ENCODE peak calls at places on chromosomes 5 and 9, in five cellular contexts. M is prostate gland, H is neuronal stem cell, Q is frontal cortex, S is RPMI8226. B is an unnamed sample.

GRCh38 chr9:137761793-137762192 is 115.8 kb upstream of the CACNA1B start:
- DNase-seq in M (no peak), H (no peak), Q (no peak), S (no peak), B (no peak)

GRCh38 chr9:97873410-97873809 is 20.4 kb downstream of the FOXE1 start:
- DNase-seq in M (no peak), H (no peak), Q (no peak), S (peak), B (no peak)

GRCh38 chr9:99001892-99002291 is 58.2 kb downstream of the COL15A1 start:
- DNase-seq in M (no peak), H (no peak), Q (no peak), S (no peak), B (no peak)

GRCh38 chr5:147346006-147346561 is 111.3 kb downstream of the STK32A start:
- DNase-seq in M (no peak), H (no peak), Q (no peak), S (peak), B (no peak)

GRCh38 chr5:171874210-171874609 is 88.6 kb downstream of the SMIM23 start:
- DNase-seq in M (no peak), H (no peak), Q (no peak), S (no peak), B (no peak)

GRCh38 chr9:121326130-121326838 is 43.8 kb downstream of the STOM start:
- DNase-seq in M (peak), H (peak), Q (peak), S (no peak), B (no peak)

GRCh38 chr5:172530835-172531703 is 76.7 kb upstream of the SH3PXD2B start:
- DNase-seq in M (no peak), H (no peak), Q (no peak), S (no peak), B (no peak)

GRCh38 chr9:88651682-88652633 is 117.0 kb downstream of the NXNL2 start:
- DNase-seq in M (peak), H (no peak), Q (peak), S (no peak), B (no peak)

GRCh38 chr9:125888220-125888619 is 141.0 kb downstream of the PBX3 start:
- DNase-seq in M (no peak), H (peak), Q (no peak), S (no peak), B (no peak)

B was measured in iPS DF 19.7.